ENCODE peak calls at places on chromosomes 4 and X, in six cellular contexts. One of them, this sample, is unnamed.

GRCh38 chr4:31366041-31366440 is 645.9 kb downstream of the PCDH7 start:
- DNase-seq in right cardiac atrium: no peak
- DNase-seq in fibroblast of the aortic adventitia: peak
- DNase-seq in mucosa of descending colon: no peak
- DNase-seq in effector memory CD4-positive, alpha-beta T cell: no peak
- DNase-seq in A673: no peak
- DNase-seq in this sample: peak

GRCh38 chr4:83150563-83151330 is 36.2 kb upstream of the PLAC8 start:
- DNase-seq in right cardiac atrium: no peak
- DNase-seq in fibroblast of the aortic adventitia: peak
- DNase-seq in mucosa of descending colon: no peak
- DNase-seq in effector memory CD4-positive, alpha-beta T cell: no peak
- DNase-seq in A673: peak
- DNase-seq in this sample: no peak

GRCh38 chr4:85127653-85128052 is 161.2 kb upstream of the WDFY3 start:
- DNase-seq in right cardiac atrium: peak
- DNase-seq in fibroblast of the aortic adventitia: no peak
- DNase-seq in mucosa of descending colon: no peak
- DNase-seq in effector memory CD4-positive, alpha-beta T cell: no peak
- DNase-seq in A673: peak
- DNase-seq in this sample: no peak

GRCh38 chrX:50111762-50112161 is 89.0 kb downstream of the AKAP4 start:
- DNase-seq in right cardiac atrium: no peak
- DNase-seq in fibroblast of the aortic adventitia: no peak
- DNase-seq in mucosa of descending colon: peak
- DNase-seq in effector memory CD4-positive, alpha-beta T cell: no peak
- DNase-seq in A673: no peak
- DNase-seq in this sample: no peak

GRCh38 chrX:64580035-64580434 is 184.8 kb upstream of the MTMR8 start:
- DNase-seq in right cardiac atrium: no peak
- DNase-seq in fibroblast of the aortic adventitia: no peak
- DNase-seq in mucosa of descending colon: no peak
- DNase-seq in effector memory CD4-positive, alpha-beta T cell: no peak
- DNase-seq in A673: no peak
- DNase-seq in this sample: no peak

GRCh38 chrX:20432048-20432447 is 165.3 kb upstream of the RPS6KA3 start:
- DNase-seq in right cardiac atrium: no peak
- DNase-seq in fibroblast of the aortic adventitia: no peak
- DNase-seq in mucosa of descending colon: no peak
- DNase-seq in effector memory CD4-positive, alpha-beta T cell: no peak
- DNase-seq in A673: no peak
- DNase-seq in this sample: no peak

GRCh38 chrX:96563663-96564062 is 121.0 kb upstream of the DIAPH2 start:
- DNase-seq in right cardiac atrium: no peak
- DNase-seq in fibroblast of the aortic adventitia: peak
- DNase-seq in mucosa of descending colon: no peak
- DNase-seq in effector memory CD4-positive, alpha-beta T cell: no peak
- DNase-seq in A673: no peak
- DNase-seq in this sample: peak

GRCh38 chr4:29326816-29327215 is 1393.4 kb upstream of the PCDH7 start:
- DNase-seq in right cardiac atrium: no peak
- DNase-seq in fibroblast of the aortic adventitia: no peak
- DNase-seq in mucosa of descending colon: no peak
- DNase-seq in effector memory CD4-positive, alpha-beta T cell: no peak
- DNase-seq in A673: peak
- DNase-seq in this sample: no peak

GRCh38 chrX:69060631-69061408 is 104.4 kb downstream of the PJA1 start:
- DNase-seq in right cardiac atrium: peak
- DNase-seq in fibroblast of the aortic adventitia: peak
- DNase-seq in mucosa of descending colon: peak
- DNase-seq in effector memory CD4-positive, alpha-beta T cell: no peak
- DNase-seq in A673: no peak
- DNase-seq in this sample: no peak

GRCh38 chr4:148215202-148215601 is 227.0 kb downstream of the NR3C2 start:
- DNase-seq in right cardiac atrium: no peak
- DNase-seq in fibroblast of the aortic adventitia: no peak
- DNase-seq in mucosa of descending colon: no peak
- DNase-seq in effector memory CD4-positive, alpha-beta T cell: no peak
- DNase-seq in A673: no peak
- DNase-seq in this sample: no peak
- H3K4me3 ChIP-seq in right cardiac atrium: no peak
- H3K4me3 ChIP-seq in fibroblast of the aortic adventitia: no peak
- H3K4me3 ChIP-seq in mucosa of descending colon: no peak
- H3K4me3 ChIP-seq in effector memory CD4-positive, alpha-beta T cell: no peak
- H3K4me3 ChIP-seq in A673: no peak
- H3K4me3 ChIP-seq in this sample: no peak

GRCh38 chr4:155207534-155208257 is 740 bp upstream of the NPY2R start:
- DNase-seq in right cardiac atrium: peak
- DNase-seq in fibroblast of the aortic adventitia: peak
- DNase-seq in mucosa of descending colon: peak
- DNase-seq in effector memory CD4-positive, alpha-beta T cell: no peak
- DNase-seq in A673: peak
- DNase-seq in this sample: no peak
- H3K4me3 ChIP-seq in right cardiac atrium: peak
- H3K4me3 ChIP-seq in fibroblast of the aortic adventitia: peak
- H3K4me3 ChIP-seq in mucosa of descending colon: no peak
- H3K4me3 ChIP-seq in effector memory CD4-positive, alpha-beta T cell: no peak
- H3K4me3 ChIP-seq in A673: peak
- H3K4me3 ChIP-seq in this sample: peak

GRCh38 chr4:7083597-7084563 is 16.0 kb upstream of the GRPEL1 start:
- DNase-seq in right cardiac atrium: no peak
- DNase-seq in fibroblast of the aortic adventitia: no peak
- DNase-seq in mucosa of descending colon: no peak
- DNase-seq in effector memory CD4-positive, alpha-beta T cell: no peak
- DNase-seq in A673: no peak
- DNase-seq in this sample: no peak
- H3K4me3 ChIP-seq in right cardiac atrium: no peak
- H3K4me3 ChIP-seq in fibroblast of the aortic adventitia: peak
- H3K4me3 ChIP-seq in mucosa of descending colon: no peak
- H3K4me3 ChIP-seq in effector memory CD4-positive, alpha-beta T cell: no peak
- H3K4me3 ChIP-seq in A673: no peak
- H3K4me3 ChIP-seq in this sample: no peak

DNA sequence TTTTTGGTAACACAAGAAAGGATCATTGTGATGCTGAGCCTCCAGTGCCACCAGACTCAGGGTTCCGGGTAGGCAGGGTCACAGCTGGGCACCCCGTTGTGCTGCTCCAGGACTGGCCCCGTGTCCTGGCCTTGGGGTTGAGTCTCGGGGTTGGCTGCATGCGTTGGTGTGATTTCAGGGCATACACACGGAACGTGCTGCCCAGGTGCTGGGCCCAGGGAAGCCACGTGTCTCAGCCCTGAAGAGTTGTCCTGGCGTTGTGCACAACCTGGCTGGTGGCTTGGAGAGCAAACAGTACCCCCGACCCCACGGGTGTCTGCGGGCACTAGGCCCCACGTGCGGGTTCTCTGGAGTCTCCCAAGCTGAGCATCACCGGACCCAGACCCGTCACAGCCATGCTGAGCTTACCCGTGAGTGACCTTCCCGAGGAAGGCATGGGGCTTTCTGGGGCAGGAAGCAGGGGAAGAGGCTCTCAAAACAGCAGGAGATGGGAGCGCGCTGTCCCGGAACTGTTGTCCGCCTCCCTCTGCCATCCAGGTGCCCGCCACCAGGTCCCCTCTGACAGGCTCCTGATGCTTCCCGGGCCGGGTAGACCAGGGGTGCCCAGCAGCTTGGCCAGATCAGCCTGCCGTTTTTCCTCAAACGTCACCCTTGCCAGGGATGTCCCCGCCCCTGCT is 66.1 kb upstream of the ENPP6 start:
- DNase-seq in right cardiac atrium: no peak
- DNase-seq in fibroblast of the aortic adventitia: no peak
- DNase-seq in mucosa of descending colon: peak
- DNase-seq in effector memory CD4-positive, alpha-beta T cell: no peak
- DNase-seq in A673: no peak
- DNase-seq in this sample: no peak
- H3K4me3 ChIP-seq in right cardiac atrium: no peak
- H3K4me3 ChIP-seq in fibroblast of the aortic adventitia: no peak
- H3K4me3 ChIP-seq in mucosa of descending colon: no peak
- H3K4me3 ChIP-seq in effector memory CD4-positive, alpha-beta T cell: no peak
- H3K4me3 ChIP-seq in A673: no peak
- H3K4me3 ChIP-seq in this sample: no peak